ENCODE peak calls at places on chromosomes 7 and 10, in five cellular contexts. Z is adrenal gland, I is A549, R is endothelial cell of umbilical vein, N is H54. E is an unnamed sample.

GRCh38 chr10:97196213-97197029 is 10.7 kb upstream of the SLIT1 start:
- DNase-seq in Z (peak), I (peak), R (peak), N (peak), E (peak)

GRCh38 chr10:86670290-86670811 is 2.0 kb downstream of the LDB3 start:
- DNase-seq in Z (no peak), I (no peak), R (no peak), N (no peak), E (no peak)

GRCh38 chr10:6757119-6757518 is 177.0 kb upstream of the PRKCQ start:
- DNase-seq in Z (no peak), I (no peak), R (no peak), N (no peak), E (no peak)

GRCh38 chr10:132941640-132942051 is 724 bp downstream of the CFAP46 start:
- DNase-seq in Z (no peak), I (no peak), R (no peak), N (no peak), E (peak)

GRCh38 chr7:28354601-28355062 is 57.7 kb upstream of the CREB5 start:
- DNase-seq in Z (no peak), I (peak), R (peak), N (peak), E (no peak)

GRCh38 chr7:133683182-133683454 is 430.2 kb downstream of the EXOC4 start:
- DNase-seq in Z (no peak), I (no peak), R (no peak), N (no peak), E (no peak)

GRCh38 chr10:98646998-98647917 is 200.5 kb upstream of the HPS1 start:
- DNase-seq in Z (no peak), I (no peak), R (no peak), N (no peak), E (no peak)

GRCh38 chr7:13092708-13093005 is 405.2 kb downstream of the ARL4A start:
- DNase-seq in Z (no peak), I (no peak), R (no peak), N (no peak), E (no peak)

GRCh38 chr7:6615853-6616555 is 594 bp downstream of the ZNF853 start:
- DNase-seq in Z (peak), I (no peak), R (no peak), N (no peak), E (no peak)

GRCh38 chr10:30553625-30554442 is 75.7 kb downstream of the LYZL2 start:
- DNase-seq in Z (peak), I (peak), R (peak), N (no peak), E (peak)

GRCh38 chr10:126500866-126501265 is 112.6 kb upstream of the ADAM12 start:
- DNase-seq in Z (no peak), I (no peak), R (no peak), N (no peak), E (no peak)

GRCh38 chr10:101639141-101639900 is 51.2 kb downstream of the DPCD start:
- DNase-seq in Z (no peak), I (no peak), R (no peak), N (no peak), E (no peak)

GRCh38 chr10:83432296-83433045 is 706.8 kb upstream of the GHITM start:
- DNase-seq in Z (no peak), I (no peak), R (no peak), N (no peak), E (no peak)

GRCh38 chr10:63133787-63134557 is 844 bp downstream of the NRBF2 start:
- DNase-seq in Z (no peak), I (peak), R (peak), N (peak), E (no peak)

GRCh38 chr10:63132651-63133055 is 475 bp upstream of the NRBF2 start:
- DNase-seq in Z (no peak), I (no peak), R (no peak), N (no peak), E (no peak)

GRCh38 chr10:63129888-63130287 is 3.2 kb upstream of the NRBF2 start:
- DNase-seq in Z (no peak), I (no peak), R (no peak), N (no peak), E (no peak)

GRCh38 chr10:63137306-63137705 is 4.2 kb downstream of the NRBF2 start:
- DNase-seq in Z (no peak), I (no peak), R (no peak), N (no peak), E (no peak)

GRCh38 chr10:63133056-63133786 is at the start of gene NRBF2:
- DNase-seq in Z (peak), I (peak), R (peak), N (peak), E (peak)
- TF ChIP-seq POLR2A in Z (peak), I (peak), R (peak), N (peak), E (peak)

GRCh38 chr7:7792089-7792488 is 73.7 kb upstream of the RPA3 start:
- DNase-seq in Z (no peak), I (no peak), R (no peak), N (no peak), E (no peak)
- TF ChIP-seq POLR2A in Z (no peak), I (no peak), R (no peak), N (no peak), E (no peak)

DNA sequence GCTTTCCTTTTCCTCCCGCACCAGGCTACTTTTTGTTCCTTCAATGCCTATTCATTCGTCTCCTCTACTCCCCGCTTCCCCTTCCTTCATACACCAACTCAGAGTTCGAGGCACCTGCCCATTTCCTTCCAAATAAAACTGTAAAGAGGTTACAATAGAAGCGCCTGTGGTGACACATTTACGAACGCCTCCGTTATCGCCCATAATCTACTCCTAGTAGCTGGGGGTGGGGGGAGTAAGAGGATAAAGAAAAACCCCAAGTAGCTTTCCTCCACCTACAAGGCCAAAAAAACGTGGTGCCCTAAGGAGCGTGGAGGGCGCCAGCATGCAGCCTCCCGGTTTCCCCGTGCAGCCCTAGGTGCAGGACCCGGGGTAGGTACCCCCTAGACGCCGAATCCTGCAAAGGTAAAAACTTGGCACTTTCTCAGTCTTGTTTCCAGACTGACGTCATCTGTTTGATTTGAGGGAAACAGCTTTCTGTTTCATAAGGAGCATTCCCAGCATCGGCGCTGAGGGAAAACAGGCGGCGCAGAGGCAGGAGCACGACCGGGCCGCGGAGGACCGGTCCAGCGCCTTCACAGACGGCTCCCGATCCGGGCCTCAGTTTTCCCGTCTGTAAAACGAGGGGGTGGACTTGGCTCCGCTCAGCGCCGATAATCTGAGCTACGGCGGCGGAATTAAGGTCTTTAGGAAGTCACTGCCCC is 922 bp downstream of the PPA1 start:
- DNase-seq in Z (peak), I (peak), R (peak), N (peak), E (peak)
- TF ChIP-seq POLR2A in Z (peak), I (no peak), R (no peak), N (peak), E (peak)

GRCh38 chr10:52027055-52027454 is 287.0 kb upstream of the DKK1 start:
- DNase-seq in Z (no peak), I (no peak), R (no peak), N (no peak), E (no peak)
- TF ChIP-seq POLR2A in Z (no peak), I (no peak), R (no peak), N (no peak), E (no peak)

GRCh38 chr10:92290837-92291609 is at the start of the genes CPEB3 and MARCHF5:
- DNase-seq in Z (peak), I (peak), R (peak), N (peak), E (peak)
- TF ChIP-seq POLR2A in Z (peak), I (peak), R (peak), N (peak), E (peak)

DNA sequence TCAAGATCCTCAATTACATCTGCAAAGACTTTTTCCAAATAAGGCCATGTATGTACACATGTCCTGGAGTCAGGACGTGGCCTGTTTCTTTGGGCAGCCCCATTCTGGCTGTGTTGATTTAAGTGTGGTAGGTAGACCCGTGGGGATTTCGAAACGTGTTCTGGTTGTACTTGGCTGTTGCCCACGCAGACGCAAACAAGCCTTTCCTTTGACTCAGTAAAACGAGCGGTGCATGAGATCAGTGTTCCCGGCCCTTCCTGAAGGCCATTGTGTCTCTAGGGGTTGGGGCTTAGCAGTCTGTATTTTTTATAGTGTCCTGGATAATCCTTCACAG is 64.8 kb upstream of the DNAJB6 start:
- DNase-seq in Z (peak), I (no peak), R (peak), N (no peak), E (peak)
- TF ChIP-seq POLR2A in Z (peak), I (no peak), R (no peak), N (no peak), E (peak)

DNA sequence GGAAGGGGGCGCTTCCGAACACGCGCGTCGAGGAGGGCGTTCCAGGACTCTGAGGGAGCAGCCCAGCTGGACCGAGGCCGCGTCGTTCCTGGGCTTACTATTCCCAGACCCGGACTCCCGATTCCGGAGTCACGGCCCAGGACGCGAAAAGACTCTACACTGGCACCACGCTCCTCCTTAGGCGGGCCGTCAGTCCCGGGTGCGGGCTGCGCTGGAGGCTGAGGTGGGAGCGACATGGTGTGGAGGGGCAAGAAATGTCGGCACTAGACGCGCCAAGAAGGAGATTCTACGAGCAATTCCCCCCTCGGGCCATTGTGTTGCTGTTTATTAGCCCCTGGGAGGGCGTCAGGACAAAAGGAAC is 584 bp upstream of the RUNDC3B start:
- DNase-seq in Z (peak), I (no peak), R (no peak), N (no peak), E (peak)
- TF ChIP-seq POLR2A in Z (no peak), I (no peak), R (no peak), N (no peak), E (no peak)

DNA sequence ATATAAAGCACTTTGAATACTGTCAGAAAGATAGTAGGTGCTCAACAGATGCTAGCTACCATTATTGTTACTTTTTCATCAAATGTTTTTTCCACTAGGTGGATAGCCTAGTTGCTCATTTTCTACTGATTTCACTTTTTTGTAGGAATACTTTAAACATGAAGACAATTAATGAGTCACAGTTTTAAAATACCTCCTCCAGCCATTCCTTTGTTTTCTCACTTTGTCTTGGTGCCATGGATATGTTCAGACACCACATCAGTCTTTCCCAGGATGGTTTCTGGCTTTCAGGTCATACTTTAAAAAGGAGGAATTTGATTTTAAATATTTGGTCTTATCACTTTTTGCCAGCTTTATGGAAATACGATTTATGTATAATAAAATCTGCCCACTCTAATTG is 147.1 kb upstream of the MGMT start:
- DNase-seq in Z (no peak), I (no peak), R (peak), N (no peak), E (no peak)
- TF ChIP-seq POLR2A in Z (no peak), I (no peak), R (no peak), N (no peak), E (no peak)

GRCh38 chr7:130667593-130668257 is 823 bp downstream of the COPG2 start:
- DNase-seq in Z (no peak), I (no peak), R (peak), N (no peak), E (no peak)

GRCh38 chr7:130672146-130672545 is 3.6 kb upstream of the COPG2 start:
- DNase-seq in Z (no peak), I (no peak), R (no peak), N (no peak), E (no peak)

GRCh38 chr7:130673066-130673465 is 4.5 kb upstream of the COPG2 start:
- DNase-seq in Z (no peak), I (no peak), R (no peak), N (no peak), E (no peak)

GRCh38 chr7:130669051-130669700 is 628 bp upstream of the COPG2 start:
- DNase-seq in Z (no peak), I (no peak), R (no peak), N (peak), E (no peak)

DNA sequence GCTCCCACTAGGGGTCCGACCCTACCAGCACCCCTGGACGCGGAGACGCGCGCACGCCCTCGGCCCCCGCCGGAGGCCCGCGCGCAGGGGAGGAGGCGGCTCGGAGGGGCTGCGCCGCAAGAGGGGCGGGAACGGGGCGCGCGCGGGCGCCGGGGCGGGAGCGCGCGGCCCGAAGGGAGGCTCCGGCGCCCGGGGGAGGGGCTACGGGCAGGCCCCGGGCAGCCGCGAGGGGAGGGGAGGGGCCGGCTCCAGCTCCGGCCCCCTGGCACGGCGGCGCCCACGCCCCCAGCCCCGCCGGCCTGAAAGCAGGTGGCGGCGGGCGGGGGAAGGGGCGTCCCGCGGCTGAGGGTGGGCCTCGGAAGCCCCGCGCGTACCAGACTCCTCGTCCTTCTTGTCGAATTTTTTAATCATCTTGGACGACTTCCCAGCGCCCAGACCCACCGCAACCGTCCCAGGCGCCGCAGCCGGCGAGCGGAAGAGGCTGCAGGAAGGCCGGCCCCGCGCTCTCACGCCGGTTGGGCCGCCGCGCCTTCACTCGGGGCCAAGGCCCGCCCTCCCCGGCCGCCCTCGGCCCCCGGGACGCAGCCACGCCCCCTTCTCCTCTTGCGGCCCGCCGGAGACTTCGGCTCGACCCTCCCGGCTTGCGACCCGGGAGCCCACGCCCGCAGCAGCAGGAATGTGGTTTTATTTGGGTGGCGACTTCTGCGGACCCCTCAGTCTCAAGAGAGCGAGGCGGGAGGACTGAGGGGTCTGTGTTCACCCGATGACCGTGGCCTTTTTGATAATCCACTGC is at the start of gene COPG2:
- DNase-seq in Z (peak), I (peak), R (peak), N (peak), E (peak)
- TF ChIP-seq POLR2A in Z (peak), I (peak), R (peak), N (peak), E (peak)